ENCODE peak calls at places on chromosomes 12 and 14, in ten cellular contexts. One of them, this sample, is unnamed.

GRCh38 chr14:28661171-28661772 is 105.3 kb upstream of the FOXG1 start:
- DNase-seq in C1 segment of cervical spinal cord: no peak
- DNase-seq in substantia nigra: no peak
- DNase-seq in stromal cell of bone marrow: peak
- DNase-seq in ovary: no peak
- DNase-seq in SJSA1: peak
- DNase-seq in COR-L47: no peak
- DNase-seq in CMK: no peak
- DNase-seq in OCI-LY7: no peak
- DNase-seq in AG04450: no peak
- DNase-seq in this sample: no peak

GRCh38 chr12:118979763-118980406 is 1.5 kb upstream of the SRRM4 start:
- DNase-seq in OCI-LY7: peak
- DNase-seq in SJSA1: no peak
- DNase-seq in substantia nigra: peak
- DNase-seq in AG04450: no peak
- DNase-seq in C1 segment of cervical spinal cord: peak
- DNase-seq in ovary: no peak
- DNase-seq in COR-L47: peak
- DNase-seq in stromal cell of bone marrow: peak
- DNase-seq in CMK: peak
- DNase-seq in this sample: no peak

GRCh38 chr12:6141048-6141447 is 16.6 kb upstream of the VWF start:
- DNase-seq in CMK: no peak
- DNase-seq in substantia nigra: no peak
- DNase-seq in COR-L47: no peak
- DNase-seq in OCI-LY7: peak
- DNase-seq in AG04450: peak
- DNase-seq in ovary: no peak
- DNase-seq in C1 segment of cervical spinal cord: no peak
- DNase-seq in SJSA1: peak
- DNase-seq in stromal cell of bone marrow: no peak
- DNase-seq in this sample: peak

GRCh38 chr12:389138-390096 is at the start of gene KDM5A:
- DNase-seq in C1 segment of cervical spinal cord: no peak
- DNase-seq in COR-L47: no peak
- DNase-seq in OCI-LY7: peak
- DNase-seq in SJSA1: peak
- DNase-seq in CMK: peak
- DNase-seq in stromal cell of bone marrow: peak
- DNase-seq in ovary: peak
- DNase-seq in substantia nigra: no peak
- DNase-seq in AG04450: peak
- DNase-seq in this sample: peak

GRCh38 chr12:93879476-93880376 is 202.6 kb downstream of the CRADD start:
- DNase-seq in ovary: no peak
- DNase-seq in substantia nigra: no peak
- DNase-seq in stromal cell of bone marrow: no peak
- DNase-seq in AG04450: peak
- DNase-seq in C1 segment of cervical spinal cord: no peak
- DNase-seq in CMK: no peak
- DNase-seq in OCI-LY7: no peak
- DNase-seq in SJSA1: peak
- DNase-seq in COR-L47: no peak
- DNase-seq in this sample: no peak

GRCh38 chr12:124493809-124494750 is 73.3 kb downstream of the NCOR2 start:
- DNase-seq in SJSA1: no peak
- DNase-seq in OCI-LY7: peak
- DNase-seq in AG04450: no peak
- DNase-seq in C1 segment of cervical spinal cord: no peak
- DNase-seq in substantia nigra: no peak
- DNase-seq in stromal cell of bone marrow: no peak
- DNase-seq in ovary: no peak
- DNase-seq in COR-L47: no peak
- DNase-seq in CMK: no peak
- DNase-seq in this sample: no peak

GRCh38 chr14:24351517-24351916 is 11.7 kb upstream of the RIPK3 start:
- DNase-seq in C1 segment of cervical spinal cord: no peak
- DNase-seq in substantia nigra: no peak
- DNase-seq in SJSA1: no peak
- DNase-seq in OCI-LY7: no peak
- DNase-seq in AG04450: no peak
- DNase-seq in ovary: no peak
- DNase-seq in CMK: no peak
- DNase-seq in stromal cell of bone marrow: peak
- DNase-seq in COR-L47: peak
- DNase-seq in this sample: no peak

GRCh38 chr12:51208016-51208660 is 9.7 kb downstream of the POU6F1 start:
- DNase-seq in COR-L47: no peak
- DNase-seq in SJSA1: no peak
- DNase-seq in OCI-LY7: no peak
- DNase-seq in C1 segment of cervical spinal cord: no peak
- DNase-seq in AG04450: no peak
- DNase-seq in substantia nigra: no peak
- DNase-seq in stromal cell of bone marrow: no peak
- DNase-seq in CMK: no peak
- DNase-seq in ovary: no peak
- DNase-seq in this sample: no peak

GRCh38 chr14:77458249-77458950 is 507 bp downstream of the AHSA1 start:
- DNase-seq in C1 segment of cervical spinal cord: no peak
- DNase-seq in substantia nigra: no peak
- DNase-seq in CMK: peak
- DNase-seq in SJSA1: no peak
- DNase-seq in COR-L47: peak
- DNase-seq in ovary: no peak
- DNase-seq in OCI-LY7: peak
- DNase-seq in AG04450: no peak
- DNase-seq in stromal cell of bone marrow: no peak
- DNase-seq in this sample: no peak

GRCh38 chr12:28026701-28027100 is 54.2 kb upstream of the PTHLH start:
- DNase-seq in AG04450: no peak
- DNase-seq in substantia nigra: no peak
- DNase-seq in ovary: no peak
- DNase-seq in SJSA1: peak
- DNase-seq in COR-L47: no peak
- DNase-seq in OCI-LY7: no peak
- DNase-seq in stromal cell of bone marrow: no peak
- DNase-seq in CMK: peak
- DNase-seq in C1 segment of cervical spinal cord: no peak
- DNase-seq in this sample: no peak

GRCh38 chr12:93090768-93091172 is 161.7 kb upstream of the EEA1 start:
- DNase-seq in SJSA1: no peak
- DNase-seq in AG04450: no peak
- DNase-seq in C1 segment of cervical spinal cord: no peak
- DNase-seq in substantia nigra: no peak
- DNase-seq in ovary: no peak
- DNase-seq in stromal cell of bone marrow: peak
- DNase-seq in CMK: no peak
- DNase-seq in OCI-LY7: no peak
- DNase-seq in COR-L47: no peak
- DNase-seq in this sample: no peak

GRCh38 chr14:105064721-105065143 is 498 bp downstream of the GPR132 start:
- DNase-seq in C1 segment of cervical spinal cord: no peak
- DNase-seq in substantia nigra: no peak
- DNase-seq in COR-L47: no peak
- DNase-seq in OCI-LY7: no peak
- DNase-seq in ovary: no peak
- DNase-seq in stromal cell of bone marrow: no peak
- DNase-seq in SJSA1: no peak
- DNase-seq in AG04450: no peak
- DNase-seq in CMK: no peak
- DNase-seq in this sample: no peak

This sample was measured in smooth muscle cell of the brain vasculature.